ENCODE peak calls at places on chromosomes 4 and X, in four cellular contexts. M, C, A and Z are unnamed samples.

GRCh38 chr4:127055349-127055748 is 577.4 kb upstream of the INTU start:
- DNase-seq in M (no peak), A (peak), C (no peak), Z (no peak)

GRCh38 chr4:112210777-112211176 is 20.8 kb upstream of the AP1AR start:
- DNase-seq in C (no peak), M (no peak), A (no peak), Z (no peak)

GRCh38 chr4:137531121-137531520 is 1.2 kb downstream of the PCDH18 start:
- DNase-seq in C (no peak), A (no peak), M (no peak), Z (no peak)

GRCh38 chr4:163590609-163591264 is 96.2 kb downstream of the TMA16 start:
- DNase-seq in A (no peak), M (no peak), C (no peak), Z (no peak)

GRCh38 chr4:17814140-17814539 is 3.4 kb downstream of the NCAPG start:
- DNase-seq in M (no peak), C (no peak), A (no peak), Z (no peak)

GRCh38 chrX:70174754-70175153 is 2.5 kb upstream of the DGAT2L6 start:
- DNase-seq in A (no peak), M (no peak), C (no peak), Z (no peak)

GRCh38 chr4:18012807-18013462 is 8.6 kb downstream of the LCORL start:
- DNase-seq in A (no peak), C (no peak), M (no peak), Z (no peak)

GRCh38 chrX:72566448-72566847 is 6.2 kb downstream of the HDAC8 start:
- DNase-seq in M (no peak), C (no peak), A (no peak), Z (no peak)

GRCh38 chr4:108725457-108725856 is 37.4 kb downstream of the ETNPPL start:
- DNase-seq in C (no peak), M (no peak), A (no peak), Z (no peak)

GRCh38 chr4:173371292-173372192 is 788 bp downstream of the SAP30 start:
- DNase-seq in M (peak), A (peak), C (no peak), Z (peak)

GRCh38 chr4:3108211-3108610 is 33.7 kb downstream of the HTT start:
- DNase-seq in A (no peak), C (no peak), M (no peak), Z (no peak)

GRCh38 chr4:53371843-53372521 is 5.5 kb upstream of the FIP1L1 start:
- DNase-seq in M (no peak), A (no peak), C (no peak), Z (no peak)

GRCh38 chr4:54217642-54218486 is 11.2 kb upstream of the PDGFRA start:
- DNase-seq in C (no peak), M (peak), A (peak), Z (peak)

GRCh38 chr4:141388483-141388882 is 167.8 kb downstream of the ZNF330 start:
- DNase-seq in M (no peak), C (peak), A (no peak), Z (no peak)

GRCh38 chr4:138734746-138735145 is 280.8 kb upstream of the NOCT start:
- DNase-seq in M (no peak), A (no peak), C (peak), Z (no peak)

GRCh38 chr4:155787113-155787710 is 28.4 kb downstream of the GUCY1B1 start:
- DNase-seq in M (no peak), C (no peak), A (peak), Z (peak)

GRCh38 chr4:80183196-80184052 is 13.9 kb upstream of the PRDM8 start:
- DNase-seq in M (no peak), C (no peak), A (no peak), Z (no peak)

GRCh38 chr4:35038079-35038805 is 1206.1 kb downstream of the ARAP2 start:
- DNase-seq in A (no peak), C (no peak), M (no peak), Z (no peak)

GRCh38 chr4:127781303-127782024 is 658 bp upstream of the HSPA4L start:
- DNase-seq in C (no peak), A (peak), M (peak), Z (peak)

GRCh38 chr4:78481180-78481579 is 70.4 kb upstream of the ANXA3 start:
- DNase-seq in M (no peak), C (peak), A (no peak), Z (peak)

GRCh38 chr4:89868999-89869589 is 25.6 kb upstream of the MMRN1 start:
- DNase-seq in M (no peak), C (no peak), A (no peak), Z (no peak)

GRCh38 chr4:124105212-124105611 is 607.3 kb downstream of the ANKRD50 start:
- DNase-seq in A (no peak), C (no peak), M (no peak), Z (no peak)